ENCODE peak calls at places on chromosome 6, in nine cellular contexts. D is stomach; R is SK-N-SH; P is omental fat pad; N is CD4-positive, CD25-positive, alpha-beta regulatory T cell; K is stimulated activated CD8-positive, alpha-beta memory T cell treated with anti-CD3 and anti-CD28 coated beads, Interleukin-2, amount 100 ng/mL, for 1 hour; L is COR-L47; Q is stimulated activated CD4-positive, alpha-beta T cell treated with anti-CD3 and anti-CD28 coated beads, TNF-alpha, amount 100 ng/mL, for 48 hours; G is NCI-H345. B is an unnamed sample.

GRCh38 chr6:10792101-10792500 is 44.5 kb downstream of the TMEM14B start:
- DNase-seq in Q (no peak), G (no peak), L (no peak), R (no peak), P (no peak), D (no peak), K (no peak), N (no peak), B (no peak)

GRCh38 chr6:7468382-7469081 is 72.9 kb upstream of the DSP start:
- DNase-seq in D (no peak), L (no peak), Q (no peak), G (no peak), R (peak), P (peak), K (no peak), N (no peak), B (peak)

GRCh38 chr6:35722121-35722761 is 14.6 kb upstream of the ARMC12 start:
- DNase-seq in R (no peak), P (no peak), L (no peak), D (peak), N (no peak), G (no peak), K (no peak), Q (no peak), B (no peak)

GRCh38 chr6:12275084-12275483 is 15.1 kb upstream of the EDN1 start:
- DNase-seq in N (no peak), K (no peak), P (no peak), G (no peak), Q (no peak), D (no peak), R (no peak), L (no peak), B (no peak)

GRCh38 chr6:2764610-2765165 is 505 bp upstream of the WRNIP1 start:
- DNase-seq in N (peak), P (no peak), D (no peak), Q (peak), R (peak), L (peak), G (peak), K (no peak), B (peak)

GRCh38 chr6:151413372-151414145 is 22.2 kb upstream of the ZBTB2 start:
- DNase-seq in L (no peak), K (peak), G (no peak), D (no peak), R (no peak), Q (peak), P (no peak), N (peak), B (no peak)

GRCh38 chr6:19121516-19121915 is 715.7 kb upstream of the ID4 start:
- DNase-seq in L (no peak), Q (no peak), R (no peak), G (no peak), K (no peak), D (no peak), P (no peak), N (no peak), B (no peak)

GRCh38 chr6:47457370-47457769 is 20.2 kb upstream of the CD2AP start:
- DNase-seq in R (no peak), L (no peak), G (no peak), N (no peak), K (no peak), P (no peak), D (no peak), Q (no peak), B (peak)

GRCh38 chr6:158457616-158458278 is 102.1 kb upstream of the TMEM181 start:
- DNase-seq in G (no peak), N (no peak), P (no peak), K (no peak), R (no peak), Q (no peak), D (no peak), L (no peak), B (no peak)

GRCh38 chr6:137820425-137820824 is 46.6 kb upstream of the TNFAIP3 start:
- DNase-seq in G (no peak), L (no peak), D (no peak), N (no peak), K (no peak), P (no peak), R (no peak), Q (no peak), B (no peak)

GRCh38 chr6:48670546-48670945 is 559.5 kb upstream of the PTCHD4 start:
- DNase-seq in Q (no peak), P (no peak), R (no peak), L (no peak), G (no peak), D (no peak), N (no peak), K (no peak), B (no peak)

GRCh38 chr6:90694802-90695201 is 107.9 kb upstream of the MAP3K7 start:
- DNase-seq in N (no peak), D (no peak), Q (no peak), G (no peak), K (no peak), P (no peak), R (no peak), L (no peak), B (no peak)

GRCh38 chr6:14865609-14866100 is 380.2 kb upstream of the JARID2 start:
- DNase-seq in G (no peak), N (no peak), D (no peak), K (no peak), P (no peak), Q (no peak), R (no peak), L (no peak), B (no peak)

GRCh38 chr6:134235937-134236751 is 81.8 kb downstream of the SGK1 start:
- DNase-seq in Q (no peak), D (no peak), L (no peak), P (no peak), G (no peak), R (no peak), N (no peak), K (no peak), B (no peak)

GRCh38 chr6:75657327-75657726 is 55.6 kb downstream of the SENP6 start:
- DNase-seq in K (no peak), L (no peak), G (no peak), R (peak), N (no peak), P (no peak), Q (no peak), D (no peak), B (no peak)

GRCh38 chr6:134090591-134090990 is 38.2 kb upstream of the SLC2A12 start:
- DNase-seq in L (no peak), N (no peak), D (no peak), R (no peak), G (no peak), K (no peak), Q (no peak), P (no peak), B (no peak)

GRCh38 chr6:79574636-79575035 is 37.4 kb upstream of the LCA5 start:
- DNase-seq in P (no peak), N (no peak), R (no peak), D (no peak), G (no peak), L (no peak), Q (no peak), K (no peak), B (no peak)

GRCh38 chr6:161091972-161092701 is 100.6 kb downstream of the MAP3K4 start:
- DNase-seq in L (no peak), P (no peak), D (no peak), Q (no peak), R (no peak), N (no peak), G (no peak), K (no peak), B (no peak)

GRCh38 chr6:167401525-167402194 is 76.8 kb downstream of the TTLL2 start:
- DNase-seq in Q (no peak), D (peak), L (no peak), R (no peak), G (peak), N (no peak), P (no peak), K (no peak), B (peak)

GRCh38 chr6:136250686-136251008 is 536 bp upstream of the MTFR2 start:
- DNase-seq in K (no peak), Q (no peak), R (no peak), G (no peak), P (no peak), D (no peak), N (no peak), L (no peak), B (peak)

GRCh38 chr6:18330548-18331066 is 56.5 kb upstream of the RNF144B start:
- DNase-seq in R (no peak), Q (no peak), P (no peak), K (no peak), N (no peak), G (no peak), L (no peak), D (no peak), B (no peak)

GRCh38 chr6:165486183-165487137 is 176.6 kb downstream of the PDE10A start:
- DNase-seq in K (no peak), D (no peak), R (no peak), Q (no peak), L (no peak), P (no peak), N (no peak), G (no peak), B (no peak)